ENCODE peak calls at places on chromosomes 1 and 21, in six cellular contexts. T is lower lobe of right lung; Z is right cardiac atrium; M is pancreas; Q is CD4-positive, CD25-positive, alpha-beta regulatory T cell; Y is body of pancreas. H is an unnamed sample.
A peak's percentile ranks its signal among the peaks of the same experiment; 100 is the strongest.

GRCh38 chr1:73218995-73219546 is 936.7 kb upstream of the NEGR1 start:
- DNase-seq in T (no peak), Z (no peak), M (no peak), Q (no peak), Y (no peak), H (no peak)

GRCh38 chr1:246725191-246725590 is 982 bp downstream of the SCCPDH start:
- DNase-seq in T (no peak), Z (no peak), M (no peak), Q (no peak), Y (no peak), H (no peak)

GRCh38 chr1:30652151-30652915 is 71.1 kb downstream of the MATN1 start:
- DNase-seq in T (no peak), Z (no peak), M (peak; percentile 71), Q (no peak), Y (peak; percentile 51), H (no peak)

GRCh38 chr1:53470155-53470554 is 11.0 kb downstream of the DMRTB1 start:
- DNase-seq in T (peak; percentile 66), Z (peak; percentile 85), M (peak; percentile 80), Q (no peak), Y (peak; percentile 74), H (no peak)

GRCh38 chr21:41957991-41958766 is 4.4 kb upstream of the C2CD2 start:
- DNase-seq in T (no peak), Z (peak; percentile 83), M (peak; percentile 71), Q (no peak), Y (peak; percentile 73), H (no peak)

GRCh38 chr1:42962641-42963377 is 4.1 kb upstream of the SLC2A1 start:
- DNase-seq in T (no peak), Z (peak; percentile 33), M (no peak), Q (no peak), Y (no peak), H (no peak)

GRCh38 chr1:106584127-106584526 is 472.3 kb upstream of the PRMT6 start:
- DNase-seq in T (no peak), Z (no peak), M (no peak), Q (no peak), Y (no peak), H (no peak)

GRCh38 chr1:170562644-170563338 is 30.8 kb downstream of the GORAB start:
- DNase-seq in T (peak; percentile 49), Z (peak; percentile 53), M (no peak), Q (no peak), Y (peak; percentile 65), H (no peak)

GRCh38 chr1:22247527-22248218 is 104.8 kb upstream of the WNT4 start:
- DNase-seq in T (no peak), Z (no peak), M (no peak), Q (no peak), Y (no peak), H (no peak)

GRCh38 chr1:207049974-207050391 is 1.0 kb downstream of the YOD1 start:
- DNase-seq in T (no peak), Z (no peak), M (no peak), Q (peak; percentile 37), Y (peak; percentile 71), H (no peak)

GRCh38 chr1:211944733-211945500 is 90.4 kb downstream of the INTS7 start:
- DNase-seq in T (no peak), Z (peak; percentile 37), M (peak; percentile 68), Q (no peak), Y (peak; percentile 86), H (no peak)

GRCh38 chr1:113647121-113647520 is 112.2 kb downstream of the PHTF1 start:
- DNase-seq in T (no peak), Z (no peak), M (no peak), Q (no peak), Y (no peak), H (no peak)

GRCh38 chr1:22465018-22465565 is 13.4 kb downstream of the ZBTB40 start:
- DNase-seq in T (no peak), Z (no peak), M (no peak), Q (no peak), Y (no peak), H (no peak)

GRCh38 chr21:41403966-41404365 is 22.1 kb upstream of the MX1 start:
- DNase-seq in T (no peak), Z (no peak), M (no peak), Q (no peak), Y (no peak), H (no peak)

GRCh38 chr1:227899141-227899819 is 48.5 kb downstream of the WNT9A start:
- DNase-seq in T (peak; percentile 24), Z (peak; percentile 6), M (peak; percentile 41), Q (no peak), Y (peak; percentile 1), H (no peak)

GRCh38 chr1:186050360-186050759 is 316.2 kb downstream of the HMCN1 start:
- DNase-seq in T (no peak), Z (no peak), M (no peak), Q (no peak), Y (no peak), H (no peak)

DNA sequence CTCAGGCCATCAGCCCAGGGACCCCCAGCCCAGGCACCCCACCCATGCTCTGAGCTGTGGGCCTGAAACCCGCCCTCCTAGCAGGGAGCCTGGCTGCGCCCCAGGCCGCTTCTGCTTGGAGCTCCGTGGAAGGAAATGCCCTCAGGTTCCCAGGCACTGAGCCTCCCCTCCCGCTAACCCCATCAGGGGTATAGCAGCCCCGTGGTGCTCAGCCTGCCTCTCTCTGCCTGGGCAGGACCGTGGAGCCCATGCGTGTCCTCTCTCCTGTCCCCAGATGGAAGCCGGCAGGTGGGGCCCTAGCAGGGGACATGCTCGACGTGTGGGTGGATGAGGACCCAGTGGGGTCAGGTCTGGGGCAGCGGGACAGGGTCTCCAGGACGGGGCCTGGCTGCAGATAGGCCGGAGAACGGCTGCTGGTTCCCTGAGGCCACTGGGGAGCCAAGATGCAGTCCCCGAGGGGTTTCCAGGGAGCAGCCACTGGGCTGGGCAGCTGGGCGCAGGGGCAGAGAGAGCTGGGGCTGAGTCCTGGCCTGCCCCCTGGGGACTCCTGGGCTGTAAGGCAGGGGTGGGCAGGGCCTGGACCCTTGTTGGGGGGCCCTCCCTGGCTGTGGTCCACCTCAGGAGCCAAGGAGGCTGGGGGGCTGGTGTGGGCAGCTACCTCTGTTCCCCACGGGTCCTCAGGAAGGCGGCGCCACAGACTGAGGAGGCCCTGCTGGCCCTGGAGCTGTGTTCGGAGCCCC is 75.5 kb downstream of the MORN1 start:
- DNase-seq in T (no peak), Z (no peak), M (no peak), Q (no peak), Y (no peak), H (no peak)
- H3K4me1 ChIP-seq in T (peaks cover 64% of the 10 kb centered on the region), Z (peaks cover 6% of the 10 kb centered on the region), M (no peaks in the 10 kb centered on the region), Q (peaks cover 46% of the 10 kb centered on the region), Y (peaks cover 27% of the 10 kb centered on the region), H (peaks cover 51% of the 10 kb centered on the region)

DNA sequence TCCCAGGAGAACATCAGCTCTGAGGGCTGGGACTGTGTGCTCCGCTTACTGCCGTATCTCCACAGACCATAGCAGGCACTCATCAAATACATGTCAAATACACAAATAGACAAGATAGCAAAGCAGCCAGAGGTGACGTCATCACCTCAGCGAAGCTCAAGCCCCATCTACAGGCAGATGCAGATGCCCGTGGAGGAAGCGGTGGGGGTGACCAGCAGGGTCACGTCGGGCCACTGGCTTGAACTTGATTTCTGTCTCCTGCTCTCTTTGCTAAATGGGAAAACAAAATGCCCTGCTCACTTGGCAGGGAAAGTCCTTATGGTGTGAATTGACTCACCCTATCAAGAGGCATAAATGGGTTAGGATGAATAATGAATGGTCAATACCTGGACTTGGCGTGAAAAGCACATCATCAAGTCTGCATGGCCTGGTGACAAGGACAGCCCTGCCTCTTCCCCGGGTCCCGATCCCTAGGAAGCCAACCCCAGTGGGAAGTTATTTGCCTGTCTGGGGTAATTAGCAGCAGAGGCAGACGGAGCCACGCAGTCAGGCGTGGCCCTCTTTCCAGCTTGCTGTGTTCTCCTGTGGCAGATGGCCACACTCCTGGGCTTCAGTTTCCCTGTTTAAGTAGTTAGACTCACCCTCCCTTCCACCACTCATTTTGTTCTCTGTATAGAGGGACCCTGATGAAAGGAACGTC is 536.0 kb downstream of the NPHP4 start:
- DNase-seq in T (no peak), Z (peak; percentile 19), M (no peak), Q (no peak), Y (peak; percentile 52), H (no peak)
- H3K4me3 ChIP-seq in T (no peak overlapping the region), Z (no peak overlapping the region), M (no peak overlapping the region), Q (no peak overlapping the region), Y (no peak overlapping the region), H (no peak overlapping the region)

GRCh38 chr1:39115271-39116110 is 89.0 kb upstream of the MACF1 start:
- DNase-seq in T (no peak), Z (no peak), M (no peak), Q (no peak), Y (no peak), H (no peak)

GRCh38 chr1:39110882-39111281 is 84.7 kb downstream of the NDUFS5 start:
- DNase-seq in T (no peak), Z (no peak), M (no peak), Q (no peak), Y (no peak), H (no peak)

GRCh38 chr1:39116116-39116607 is 88.3 kb upstream of the MACF1 start:
- DNase-seq in T (no peak), Z (no peak), M (no peak), Q (no peak), Y (no peak), H (no peak)

GRCh38 chr1:39110325-39110851 is 84.2 kb downstream of the NDUFS5 start:
- DNase-seq in T (no peak), Z (peak; percentile 25), M (no peak), Q (no peak), Y (no peak), H (no peak)

DNA sequence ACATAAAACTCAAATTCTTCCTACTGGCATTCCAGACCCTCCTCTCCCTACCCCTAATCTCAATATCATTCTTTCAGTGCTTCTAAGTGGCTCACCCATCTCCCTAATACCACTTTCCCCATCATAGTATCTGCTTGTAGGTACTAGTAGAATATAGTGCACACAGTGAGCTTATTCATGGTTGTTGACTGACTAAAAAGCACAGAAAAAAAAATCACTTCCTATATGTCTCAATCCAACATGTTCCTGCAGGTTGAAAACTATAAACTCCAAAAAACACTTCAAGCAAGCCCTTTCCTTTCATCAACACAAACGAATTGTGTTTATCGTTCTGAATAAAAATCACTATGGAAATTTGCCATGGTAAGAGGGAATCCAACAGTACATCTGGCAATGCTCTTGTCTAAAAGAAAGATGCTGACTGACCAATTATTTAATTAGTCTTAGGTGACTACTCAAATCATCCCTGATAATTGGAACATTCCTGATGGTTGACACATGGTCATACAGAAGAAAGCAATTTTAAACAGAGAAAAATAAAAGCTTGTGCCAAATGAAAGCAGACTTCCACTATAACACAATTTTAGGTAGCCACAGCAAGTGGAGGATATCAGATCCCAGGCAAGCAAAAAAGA is 87.1 kb downstream of the NDUFS5 start:
- DNase-seq in T (no peak), Z (no peak), M (no peak), Q (no peak), Y (no peak), H (no peak)
- H3K4me1 ChIP-seq in T (peaks cover 92% of the 10 kb centered on the region), Z (peaks cover 5% of the 10 kb centered on the region), M (peaks cover 11% of the 10 kb centered on the region), Q (no peaks in the 10 kb centered on the region), Y (peaks cover 52% of the 10 kb centered on the region), H (peaks cover 63% of the 10 kb centered on the region)

DNA sequence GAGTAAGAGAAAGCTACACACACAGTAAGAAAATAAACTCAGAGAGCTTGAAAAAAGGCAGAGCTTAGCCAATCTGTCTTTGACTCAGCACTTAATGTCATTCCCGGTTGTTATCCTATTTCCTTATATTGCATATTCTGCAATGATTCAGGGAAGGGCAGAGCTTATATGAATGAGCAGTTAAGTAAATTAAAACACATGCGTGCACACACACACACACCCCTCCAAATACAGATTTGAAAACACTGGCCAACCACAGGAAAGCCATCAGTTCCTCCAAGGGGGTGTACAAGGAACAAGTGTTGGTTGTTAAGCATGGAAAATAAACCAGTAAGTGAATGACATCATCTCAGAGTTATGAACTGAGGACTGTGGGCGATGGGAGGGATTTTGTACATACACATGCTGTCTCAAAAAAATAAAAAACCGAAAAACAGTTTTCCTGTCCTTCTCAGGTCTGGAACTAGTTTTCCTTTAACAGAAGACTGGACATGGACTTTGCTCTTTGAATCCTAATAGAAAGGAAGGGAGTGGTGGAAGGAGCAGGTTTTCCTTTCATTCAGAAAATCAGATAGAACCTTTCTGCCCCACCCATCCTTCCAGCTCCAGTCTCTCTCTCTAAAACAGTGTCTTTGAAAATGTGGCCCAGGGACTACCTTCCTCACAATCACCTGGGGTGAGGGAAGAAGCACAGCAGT is 955 bp downstream of the IQGAP3 start:
- DNase-seq in T (no peak), Z (no peak), M (no peak), Q (no peak), Y (no peak), H (no peak)
- H3K4me3 ChIP-seq in T (no peak overlapping the region), Z (no peak overlapping the region), M (no peak overlapping the region), Q (peak overlapping the region; percentile 13), Y (no peak overlapping the region), H (peak overlapping the region; percentile 31)

H was measured in esophagus squamous epithelium.